ENCODE peak calls at places on chromosomes 4 and X, in four cellular contexts. Z is activated naive CD8-positive, alpha-beta T cell treated with anti-CD3 and anti-CD28 coated beads, Interleukin-2, amount 50 U/mL, for 24 hours; A is NCI-H1436; Y is GM04504. V is an unnamed sample.

GRCh38 chr4:102400898-102401297 is 55.6 kb upstream of the SLC39A8 start:
- DNase-seq in Y (no peak), A (no peak), Z (no peak), V (no peak)

GRCh38 chr4:141711211-141711610 is 74.8 kb downstream of the IL15 start:
- DNase-seq in Y (no peak), Z (no peak), A (no peak), V (no peak)

GRCh38 chr4:187209921-187210613 is 486.4 kb upstream of the FAT1 start:
- DNase-seq in Z (no peak), A (no peak), Y (peak), V (no peak)

GRCh38 chr4:126807132-126807531 is 825.6 kb upstream of the INTU start:
- DNase-seq in A (no peak), Z (no peak), Y (peak), V (no peak)

GRCh38 chrX:51494409-51494808 is 2.0 kb downstream of the NUDT11 start:
- DNase-seq in Y (no peak), A (no peak), Z (no peak), V (no peak)

GRCh38 chr4:145920205-145920604 is 18.4 kb downstream of the ZNF827 start:
- DNase-seq in A (no peak), Z (no peak), Y (peak), V (no peak)

GRCh38 chrX:18753603-18754002 is 46.2 kb downstream of the PPEF1 start:
- DNase-seq in Y (no peak), A (no peak), Z (no peak), V (no peak)

GRCh38 chr4:112031712-112032328 is 113.4 kb upstream of the FAM241A start:
- DNase-seq in Y (peak), A (peak), Z (no peak), V (peak)

GRCh38 chr4:134089885-134090284 is 111.7 kb downstream of the PABPC4L start:
- DNase-seq in Z (no peak), A (no peak), Y (no peak), V (no peak)